ENCODE peak calls at places on chromosomes 16 and 17, in six cellular contexts. V, N, X, C, R and A are unnamed samples.

GRCh38 chr17:40317345-40317873 is 8.4 kb downstream of the RARA start:
- DNase-seq in V (no peak), R (peak; percentile 79), N (no peak), C (peak; percentile 72), X (peak; percentile 29), A (no peak)

GRCh38 chr17:78921437-78921971 is 3.7 kb downstream of the TIMP2 start:
- DNase-seq in V (no peak), R (no peak), X (no peak), C (peak; percentile 45), N (no peak), A (no peak)

GRCh38 chr17:28643979-28644781 is 778 bp downstream of the BLTP2 start:
- DNase-seq in R (peak; percentile 58), C (peak; percentile 42), N (no peak), X (no peak), V (peak; percentile 71), A (peak; percentile 40)

GRCh38 chr17:28951991-28952975 is 965 bp upstream of the PHF12 start:
- DNase-seq in N (peak; percentile 98), X (peak; percentile 89), C (peak; percentile 96), V (peak; percentile 97), R (peak; percentile 100), A (no peak)

GRCh38 chr17:17921192-17922082 is 50.8 kb downstream of the TOM1L2 start:
- DNase-seq in V (no peak), X (no peak), C (no peak), R (peak; percentile 78), N (no peak), A (no peak)

GRCh38 chr16:5003828-5004227 is 29.9 kb downstream of the NAGPA start:
- DNase-seq in C (no peak), X (no peak), V (peak; percentile 20), R (no peak), N (no peak), A (no peak)

GRCh38 chr16:81625544-81626152 is 153.4 kb upstream of the PLCG2 start:
- DNase-seq in C (peak; percentile 41), V (peak; percentile 64), X (no peak), R (peak; percentile 75), N (peak; percentile 23), A (no peak)

GRCh38 chr16:4882633-4883285 is 35.5 kb downstream of the UBN1 start:
- DNase-seq in N (no peak), R (peak; percentile 78), V (no peak), X (no peak), C (no peak), A (no peak)

GRCh38 chr17:29555840-29556239 is 11.0 kb downstream of the ABHD15 start:
- DNase-seq in R (no peak), C (no peak), N (no peak), V (no peak), X (no peak), A (no peak)

GRCh38 chr17:17886747-17887146 is 50.0 kb upstream of the SREBF1 start:
- DNase-seq in C (peak; percentile 46), V (no peak), X (no peak), N (no peak), R (no peak), A (no peak)

GRCh38 chr17:64920026-64920418 is 744 bp upstream of the LRRC37A3 start:
- DNase-seq in X (no peak), N (no peak), V (no peak), R (no peak), C (peak; percentile 33), A (no peak)

GRCh38 chr17:74968361-74968780 is 4.2 kb downstream of the HID1 start:
- DNase-seq in N (no peak), R (peak; percentile 67), V (no peak), C (no peak), X (no peak), A (no peak)

GRCh38 chr16:87210949-87211348 is 106.2 kb downstream of the C16orf95 start:
- DNase-seq in C (no peak), V (no peak), N (no peak), X (no peak), R (peak; percentile 52), A (no peak)

GRCh38 chr17:40312893-40313659 is 4.1 kb downstream of the RARA start:
- DNase-seq in R (no peak), X (peak; percentile 19), N (no peak), V (no peak), C (no peak), A (no peak)

GRCh38 chr16:57446530-57447141 is 549 bp downstream of the CIAPIN1 start:
- DNase-seq in V (no peak), X (no peak), R (peak; percentile 37), C (peak; percentile 46), N (no peak), A (no peak)

GRCh38 chr17:77834170-77835115 is 124.1 kb upstream of the TNRC6C start:
- DNase-seq in X (peak; percentile 42), N (peak; percentile 64), R (peak; percentile 18), C (peak; percentile 74), V (peak; percentile 80), A (no peak)

GRCh38 chr16:27222499-27223225 is 19.3 kb downstream of the KDM8 start:
- DNase-seq in V (peak; percentile 54), R (no peak), X (no peak), N (no peak), C (peak; percentile 60), A (no peak)

GRCh38 chr17:70060415-70060814 is 14.6 kb upstream of the KCNJ16 start:
- DNase-seq in C (no peak), N (no peak), X (no peak), R (no peak), V (no peak), A (no peak)

GRCh38 chr16:85472514-85472913 is 140.6 kb upstream of the GSE1 start:
- DNase-seq in C (no peak), R (no peak), X (no peak), N (no peak), V (no peak), A (no peak)

GRCh38 chr17:80990921-80991644 is 558 bp upstream of the CHMP6 start:
- DNase-seq in R (no peak), N (no peak), C (no peak), X (no peak), V (peak; percentile 46), A (no peak)

GRCh38 chr17:80992077-80992947 is 671 bp downstream of the CHMP6 start:
- DNase-seq in C (no peak), V (peak; percentile 47), X (no peak), R (no peak), N (no peak), A (no peak)

GRCh38 chr17:80992948-80993624 is 1.4 kb downstream of the CHMP6 start:
- DNase-seq in N (no peak), X (no peak), V (peak; percentile 52), C (no peak), R (no peak), A (peak; percentile 90)

GRCh38 chr17:80989586-80989913 is 2.1 kb upstream of the CHMP6 start:
- DNase-seq in X (no peak), V (no peak), R (no peak), C (no peak), N (no peak), A (no peak)

DNA sequence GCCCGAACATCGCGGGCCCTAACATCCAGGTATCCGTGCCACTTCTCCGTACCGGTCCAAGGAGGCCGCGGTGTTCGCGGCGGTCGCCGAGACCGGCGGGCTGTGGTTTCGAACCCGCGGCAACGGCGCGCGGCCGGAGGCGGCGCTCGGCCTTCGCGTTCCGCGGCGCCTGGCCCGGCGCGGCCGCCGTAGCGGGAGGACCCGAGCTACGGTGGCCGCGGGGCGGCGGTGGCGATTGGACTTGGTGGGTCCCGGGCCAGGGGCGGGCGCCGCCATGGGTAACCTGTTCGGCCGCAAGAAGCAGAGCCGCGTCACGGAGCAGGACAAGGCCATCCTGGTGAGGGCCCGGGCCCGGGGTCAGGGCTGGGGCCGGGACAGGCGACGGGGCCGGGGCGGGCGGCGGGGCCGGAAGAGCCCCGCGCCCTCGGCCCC is at the start of gene CHMP6:
- DNase-seq in C (peak; percentile 85), R (peak; percentile 77), X (peak; percentile 39), N (no peak), V (peak; percentile 89), A (peak; percentile 84)
- TF ChIP-seq CTCF in C (peak; percentile 29), R (no peak), X (no peak), N (no peak), V (peak; percentile 16), A (peak; percentile 15)

GRCh38 chr16:2753523-2754020 is 1.1 kb downstream of the SRRM2 start:
- DNase-seq in N (no peak), R (no peak), X (no peak), V (peak; percentile 27), C (no peak), A (no peak)

GRCh38 chr16:2752850-2753522 is 548 bp downstream of the SRRM2 start:
- DNase-seq in N (no peak), X (no peak), R (peak; percentile 79), C (peak; percentile 90), V (peak; percentile 88), A (no peak)

GRCh38 chr16:2749936-2750335 is 2.5 kb upstream of the SRRM2 start:
- DNase-seq in R (no peak), C (no peak), X (no peak), N (no peak), V (peak; percentile 15), A (no peak)

GRCh38 chr16:2751577-2752034 is 832 bp upstream of the SRRM2 start:
- DNase-seq in V (peak; percentile 57), C (no peak), X (no peak), N (no peak), R (no peak), A (peak; percentile 81)

GRCh38 chr16:2752035-2752849 is at the start of gene SRRM2:
- DNase-seq in C (peak; percentile 95), R (peak; percentile 96), V (peak; percentile 96), X (peak; percentile 84), N (peak; percentile 67), A (peak; percentile 92)
- TF ChIP-seq CTCF in C (no peak), R (no peak), V (no peak), X (no peak), N (no peak), A (no peak)

GRCh38 chr16:80084614-80085013 is 456.2 kb upstream of the DYNLRB2 start:
- DNase-seq in N (no peak), V (no peak), C (peak; percentile 13), R (peak; percentile 86), X (no peak), A (no peak)
- TF ChIP-seq CTCF in N (peak; percentile 75), V (peak; percentile 61), C (peak; percentile 61), R (peak; percentile 84), X (peak; percentile 20), A (no peak)

GRCh38 chr16:90001761-90002503 is 17.3 kb downstream of the DBNDD1 start:
- DNase-seq in N (no peak), R (no peak), X (no peak), V (no peak), C (no peak), A (no peak)

GRCh38 chr16:90007015-90007414 is 12.2 kb downstream of the DBNDD1 start:
- DNase-seq in R (no peak), V (no peak), C (no peak), X (no peak), N (no peak), A (no peak)

GRCh38 chr16:90005956-90006663 is 13.1 kb downstream of the DBNDD1 start:
- DNase-seq in V (no peak), C (no peak), N (no peak), R (no peak), X (no peak), A (no peak)

GRCh38 chr16:90002759-90003158 is 16.5 kb downstream of the DBNDD1 start:
- DNase-seq in X (no peak), C (no peak), V (no peak), R (no peak), N (no peak), A (no peak)

DNA sequence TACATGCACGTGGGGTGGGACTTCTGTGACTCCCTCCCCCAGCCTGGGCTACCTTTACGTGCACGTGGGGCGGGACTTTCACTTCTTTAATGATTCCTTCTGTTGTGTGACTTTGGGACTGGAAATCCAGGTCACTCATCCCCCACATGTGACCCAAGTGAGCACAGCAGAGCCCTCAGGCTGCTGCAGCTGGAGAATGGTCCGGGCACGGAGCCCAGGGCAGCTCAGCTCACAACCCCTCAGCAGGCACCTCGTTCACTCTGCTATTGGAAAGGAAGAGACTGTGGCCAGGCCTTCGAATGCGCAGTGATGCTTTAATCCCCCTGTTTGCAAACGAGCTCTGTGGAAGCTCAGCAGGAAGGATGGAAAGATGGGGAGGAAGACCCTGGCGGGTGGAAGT is 14.7 kb downstream of the DBNDD1 start:
- DNase-seq in X (no peak), C (no peak), N (no peak), R (no peak), V (no peak), A (no peak)
- TF ChIP-seq CTCF in X (no peak), C (no peak), N (no peak), R (no peak), V (no peak), A (no peak)